ENCODE peak calls at places on chromosomes 11 and 22, in four cellular contexts. R is HepG2, D is H1, U is K562. F is an unnamed sample.

GRCh38 chr11:94325681-94326080 is 21.3 kb downstream of the IZUMO1R start:
- DNase-seq in R (peak; percentile 39), D (peak; percentile 94), U (peak; percentile 65), F (peak; percentile 89)

GRCh38 chr11:130475426-130476053 is 27.1 kb downstream of the ADAMTS15 start:
- DNase-seq in R (no peak), D (peak; percentile 28), U (no peak), F (no peak)

GRCh38 chr11:12410006-12410728 is 32.8 kb downstream of the PARVA start:
- DNase-seq in R (no peak), D (peak; percentile 58), U (no peak), F (peak; percentile 22)

GRCh38 chr11:31882951-31883392 is 71.8 kb upstream of the PAX6 start:
- DNase-seq in R (no peak), D (no peak), U (no peak), F (no peak)

GRCh38 chr11:1222491-1223345 is at the start of gene MUC5B:
- DNase-seq in R (no peak), D (peak; percentile 43), U (no peak), F (peak; percentile 8)

GRCh38 chr11:43928721-43929120 is 13.7 kb upstream of the C11orf96 start:
- DNase-seq in R (no peak), D (no peak), U (no peak), F (no peak)

GRCh38 chr22:20239063-20239950 is 28.8 kb downstream of the RTN4R start:
- DNase-seq in R (no peak), D (no peak), U (peak; percentile 77), F (no peak)

GRCh38 chr11:12016246-12016645 is 7.8 kb upstream of the DKK3 start:
- DNase-seq in R (no peak), D (no peak), U (no peak), F (no peak)

GRCh38 chr11:27392715-27393114 is 29.7 kb upstream of the CCDC34 start:
- DNase-seq in R (peak; percentile 66), D (no peak), U (peak; percentile 70), F (no peak)

GRCh38 chr11:65378208-65378927 is 4.1 kb downstream of the SLC25A45 start:
- DNase-seq in R (no peak), D (no peak), U (no peak), F (no peak)

GRCh38 chr11:91178366-91178765 is 955.5 kb upstream of the CHORDC1 start:
- DNase-seq in R (no peak), D (no peak), U (no peak), F (no peak)

GRCh38 chr11:57778318-57779037 is 16.9 kb downstream of the CTNND1 start:
- DNase-seq in R (peak; percentile 99), D (peak; percentile 71), U (peak; percentile 71), F (peak; percentile 80)

GRCh38 chr11:134036484-134037092 is 32.3 kb upstream of the JAM3 start:
- DNase-seq in R (no peak), D (no peak), U (no peak), F (peak; percentile 48)

GRCh38 chr22:23187871-23188700 is 7.8 kb downstream of the BCR start:
- DNase-seq in R (no peak), D (no peak), U (no peak), F (no peak)

GRCh38 chr11:69638941-69639681 is 1.8 kb upstream of the CCND1 start:
- DNase-seq in R (peak; percentile 90), D (peak; percentile 95), U (peak; percentile 81), F (peak; percentile 98)

GRCh38 chr11:21810650-21811049 is 382.2 kb upstream of the ANO5 start:
- DNase-seq in R (peak; percentile 16), D (no peak), U (no peak), F (no peak)

GRCh38 chr11:94793822-94794221 is 25.7 kb downstream of the AMOTL1 start:
- DNase-seq in R (no peak), D (no peak), U (no peak), F (no peak)

GRCh38 chr22:49235463-49236300 is 592.0 kb downstream of the BRD1 start:
- DNase-seq in R (no peak), D (peak; percentile 37), U (no peak), F (no peak)

GRCh38 chr11:122081073-122081472 is 34.9 kb downstream of the BLID start:
- DNase-seq in R (no peak), D (no peak), U (no peak), F (no peak)

GRCh38 chr22:25564979-25565677 is 653 bp downstream of the GRK3 start:
- DNase-seq in R (no peak), D (peak; percentile 83), U (no peak), F (peak; percentile 61)

GRCh38 chr22:39545310-39546063 is 12.9 kb upstream of the RPS19BP1 start:
- DNase-seq in R (no peak), D (peak; percentile 92), U (peak; percentile 49), F (peak; percentile 82)

GRCh38 chr11:130162733-130163132 is 3.2 kb downstream of the ST14 start:
- DNase-seq in R (no peak), D (no peak), U (no peak), F (no peak)

GRCh38 chr22:29023172-29023796 is 38.3 kb downstream of the C22orf31 start:
- DNase-seq in R (no peak), D (no peak), U (no peak), F (no peak)

GRCh38 chr11:126147268-126148111 is 64.0 kb downstream of the RPUSD4 start:
- DNase-seq in R (peak; percentile 94), D (no peak), U (no peak), F (no peak)

GRCh38 chr11:115317428-115318185 is 186.6 kb downstream of the CADM1 start:
- DNase-seq in R (no peak), D (no peak), U (no peak), F (no peak)

GRCh38 chr11:129930743-129931142 is 35.4 kb upstream of the NFRKB start:
- DNase-seq in R (no peak), D (no peak), U (no peak), F (no peak)

GRCh38 chr22:35835998-35836691 is 118.5 kb downstream of the APOL5 start:
- DNase-seq in R (peak; percentile 71), D (no peak), U (peak; percentile 13), F (peak; percentile 30)
- TF ChIP-seq CREB1 in R (no peak), D (no peak), U (no peak), F (no peak)

GRCh38 chr22:45423524-45423923 is 10.0 kb downstream of the RIBC2 start:
- DNase-seq in R (no peak), D (peak; percentile 10), U (no peak), F (no peak)

GRCh38 chr22:45422237-45422983 is 8.9 kb downstream of the RIBC2 start:
- DNase-seq in R (no peak), D (peak; percentile 41), U (no peak), F (no peak)

GRCh38 chr22:45425101-45425500 is 11.6 kb downstream of the RIBC2 start:
- DNase-seq in R (no peak), D (no peak), U (no peak), F (no peak)

GRCh38 chr22:45425531-45426265 is 12.2 kb downstream of the RIBC2 start:
- DNase-seq in R (no peak), D (no peak), U (no peak), F (no peak)

DNA sequence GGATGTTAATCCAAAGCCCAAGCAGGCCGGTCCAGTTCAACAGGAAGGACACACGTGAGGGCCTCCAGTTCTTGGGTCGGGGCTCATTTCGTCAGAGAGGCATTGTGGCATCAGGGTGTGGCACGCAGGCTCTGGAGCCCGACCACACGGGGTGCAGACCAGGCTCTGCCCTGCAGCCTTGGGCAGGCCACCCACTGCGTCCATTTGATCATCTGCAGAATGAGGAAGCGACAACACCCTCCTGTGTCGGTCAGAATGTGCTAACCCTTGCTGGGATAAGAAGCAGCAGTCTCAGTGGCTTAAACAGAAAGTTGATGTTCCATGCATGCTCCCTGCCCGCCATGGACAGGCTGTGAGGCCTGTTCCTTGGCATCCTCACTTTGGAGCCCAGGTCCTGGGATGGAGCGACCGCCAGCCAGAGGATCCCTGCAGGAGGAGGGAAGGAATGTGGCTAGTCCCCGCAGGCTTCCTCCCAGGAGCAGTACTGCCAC is 10.8 kb downstream of the RIBC2 start:
- DNase-seq in R (no peak), D (no peak), U (no peak), F (no peak)
- TF ChIP-seq ATF3 in R (no peak), D (no peak), U (no peak), F (no peak)

GRCh38 chr11:62543680-62544444 is 2.7 kb downstream of the AHNAK start:
- DNase-seq in R (no peak), D (no peak), U (no peak), F (no peak)

GRCh38 chr11:62540804-62541671 is 5.6 kb downstream of the AHNAK start:
- DNase-seq in R (no peak), D (no peak), U (no peak), F (no peak)

GRCh38 chr11:62542111-62542745 is 4.4 kb downstream of the AHNAK start:
- DNase-seq in R (no peak), D (peak; percentile 43), U (no peak), F (peak; percentile 33)

GRCh38 chr11:62544521-62545436 is 1.8 kb downstream of the AHNAK start:
- DNase-seq in R (no peak), D (no peak), U (peak; percentile 48), F (no peak)

DNA sequence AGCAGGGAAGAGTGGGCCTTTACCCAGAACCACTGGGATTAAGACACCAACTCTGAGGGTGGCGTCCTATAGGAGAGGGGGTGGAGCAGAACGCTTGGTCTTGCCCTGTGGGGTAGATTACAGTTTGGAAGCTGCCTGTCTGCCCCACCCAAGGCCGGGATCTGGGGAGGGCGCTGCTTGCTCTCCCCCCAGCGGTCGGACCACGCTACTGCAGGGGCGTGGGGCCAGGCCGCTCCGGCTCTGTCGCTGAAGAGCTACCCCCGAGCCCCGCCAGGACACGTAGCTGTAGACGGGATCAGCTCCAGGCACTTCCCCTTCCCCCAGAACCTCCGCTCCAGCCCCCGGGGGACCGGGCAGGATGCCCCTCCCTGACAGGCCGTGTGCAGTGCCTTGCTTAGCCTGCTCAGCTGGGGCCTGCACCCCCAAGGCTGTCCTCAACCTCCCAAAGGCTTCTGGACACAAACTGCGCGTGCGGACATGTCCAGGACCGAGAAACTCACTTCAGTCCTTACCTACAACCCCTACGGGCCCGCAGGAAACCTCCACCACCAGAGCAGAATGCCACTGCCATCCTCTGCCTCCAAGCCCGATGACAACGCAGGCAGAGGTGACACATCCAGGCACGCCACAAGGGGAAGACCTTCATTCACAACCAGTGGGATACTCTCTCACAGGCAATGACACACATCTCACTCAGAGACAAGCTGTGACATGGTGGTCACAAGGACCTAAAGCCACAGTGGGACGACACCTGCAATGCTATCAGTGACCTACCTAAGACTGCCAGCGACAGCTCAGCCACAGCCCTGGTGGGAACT is 3.6 kb downstream of the AHNAK start:
- DNase-seq in R (no peak), D (peak; percentile 96), U (peak; percentile 87), F (peak; percentile 90)
- TF ChIP-seq JUN in R (no peak), D (no peak), U (no peak), F (no peak)

GRCh38 chr11:111000400-111001090 is 245.0 kb upstream of the POU2AF2 start:
- DNase-seq in R (no peak), D (no peak), U (no peak), F (no peak)

GRCh38 chr11:111001091-111001430 is 244.5 kb upstream of the POU2AF2 start:
- DNase-seq in R (no peak), D (no peak), U (no peak), F (no peak)

GRCh38 chr11:111006207-111006606 is 239.3 kb upstream of the POU2AF2 start:
- DNase-seq in R (no peak), D (no peak), U (no peak), F (no peak)

GRCh38 chr11:111001986-111002616 is 243.4 kb upstream of the POU2AF2 start:
- DNase-seq in R (no peak), D (no peak), U (no peak), F (no peak)
- TF ChIP-seq CREB1 in R (no peak), D (no peak), U (no peak), F (no peak)

F was measured in WTC11.